ENCODE peak calls at places on chromosomes 4 and X, in eight cellular contexts. D is stomach, S is heart left ventricle, T is suprapubic skin, J is aorta, N is prostate gland, H is uterus, P is GM23248. U is an unnamed sample.

GRCh38 chrX:68284281-68284904 is 148.9 kb downstream of the OPHN1 start:
- DNase-seq in D (no peak), S (no peak), T (no peak), J (no peak), N (no peak), H (no peak), P (no peak), U (no peak)

GRCh38 chrX:110317079-110317819 is 636 bp downstream of the AMMECR1 start:
- DNase-seq in D (peak; percentile 27), S (peak; percentile 9), T (peak; percentile 72), J (peak; percentile 78), N (peak; percentile 5), H (peak; percentile 23), P (peak; percentile 43), U (no peak)

GRCh38 chr4:140968371-140968770 is 164.9 kb downstream of the RNF150 start:
- DNase-seq in D (no peak), S (no peak), T (no peak), J (no peak), N (no peak), H (no peak), P (peak; percentile 3), U (no peak)

GRCh38 chrX:29447867-29448266 is 767.5 kb upstream of the MAGEB2 start:
- DNase-seq in D (no peak), S (no peak), T (no peak), J (no peak), N (no peak), H (no peak), P (no peak), U (no peak)

GRCh38 chrX:18906286-18906685 is 77.6 kb downstream of the PHKA2 start:
- DNase-seq in D (no peak), S (no peak), T (no peak), J (peak; percentile 44), N (no peak), H (no peak), P (no peak), U (no peak)

GRCh38 chr4:40719008-40719623 is 30.6 kb upstream of the NSUN7 start:
- DNase-seq in D (no peak), S (no peak), T (no peak), J (no peak), N (peak; percentile 46), H (no peak), P (peak; percentile 63), U (no peak)

GRCh38 chr4:4413806-4414205 is 26.9 kb downstream of the NSG1 start:
- DNase-seq in D (no peak), S (no peak), T (no peak), J (peak; percentile 59), N (no peak), H (no peak), P (no peak), U (no peak)

GRCh38 chrX:130110379-130111219 is at the start of gene ELF4:
- DNase-seq in D (peak; percentile 66), S (peak; percentile 41), T (no peak), J (peak; percentile 80), N (no peak), H (peak; percentile 56), P (peak; percentile 84), U (peak; percentile 28)

GRCh38 chrX:11241720-11242119 is 51.5 kb upstream of the AMELX start:
- DNase-seq in D (no peak), S (no peak), T (no peak), J (no peak), N (no peak), H (no peak), P (no peak), U (no peak)

GRCh38 chr4:138209094-138209493 is 33.1 kb downstream of the SLC7A11 start:
- DNase-seq in D (no peak), S (no peak), T (no peak), J (no peak), N (no peak), H (no peak), P (no peak), U (no peak)

GRCh38 chrX:262391-262909 is 18.7 kb upstream of the PLCXD1 start:
- DNase-seq in D (peak; percentile 29), S (no peak), T (no peak), J (peak; percentile 48), N (no peak), H (no peak), P (no peak), U (no peak)

GRCh38 chr4:143375326-143376073 is 38.8 kb downstream of the GAB1 start:
- DNase-seq in D (no peak), S (no peak), T (no peak), J (no peak), N (no peak), H (no peak), P (peak; percentile 46), U (no peak)

GRCh38 chr4:146428298-146428697 is 93.4 kb downstream of the SLC10A7 start:
- DNase-seq in D (no peak), S (no peak), T (no peak), J (no peak), N (no peak), H (no peak), P (no peak), U (no peak)

GRCh38 chr4:119138046-119138445 is 2.4 kb downstream of the MYOZ2 start:
- DNase-seq in D (no peak), S (no peak), T (no peak), J (no peak), N (no peak), H (no peak), P (no peak), U (no peak)

DNA sequence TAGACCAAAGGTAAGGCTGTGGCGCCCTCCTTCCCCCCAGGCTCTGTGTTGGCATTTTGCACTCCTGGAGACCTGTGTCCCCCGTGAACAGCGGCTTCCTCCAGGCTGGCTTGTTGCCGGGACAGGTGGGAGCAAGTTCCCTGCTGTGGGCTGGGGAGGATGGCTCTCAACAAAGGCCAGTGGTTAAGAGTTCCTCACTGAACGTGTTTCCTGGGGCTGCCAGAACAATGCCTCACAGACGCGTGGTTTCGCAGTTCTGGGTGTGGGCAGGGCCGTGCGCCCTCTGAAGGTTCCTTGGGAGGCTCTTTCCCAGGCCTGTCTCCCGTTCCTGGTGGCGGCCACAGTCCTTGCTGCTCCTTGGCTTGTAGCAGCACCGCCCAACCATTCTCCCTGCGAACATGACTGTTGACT is 33.4 kb downstream of the NELFA start:
- DNase-seq in D (peak; percentile 59), S (no peak), T (peak; percentile 66), J (no peak), N (no peak), H (no peak), P (no peak), U (no peak)
- H3K36me3 ChIP-seq in D (peaks cover 95% of the 10 kb centered on the region), S (no peaks in the 10 kb centered on the region), T (peaks cover 77% of the 10 kb centered on the region), J (no peaks in the 10 kb centered on the region), N (no peaks in the 10 kb centered on the region), H (no peaks in the 10 kb centered on the region), P (no peaks in the 10 kb centered on the region), U (peaks cover 65% of the 10 kb centered on the region)

DNA sequence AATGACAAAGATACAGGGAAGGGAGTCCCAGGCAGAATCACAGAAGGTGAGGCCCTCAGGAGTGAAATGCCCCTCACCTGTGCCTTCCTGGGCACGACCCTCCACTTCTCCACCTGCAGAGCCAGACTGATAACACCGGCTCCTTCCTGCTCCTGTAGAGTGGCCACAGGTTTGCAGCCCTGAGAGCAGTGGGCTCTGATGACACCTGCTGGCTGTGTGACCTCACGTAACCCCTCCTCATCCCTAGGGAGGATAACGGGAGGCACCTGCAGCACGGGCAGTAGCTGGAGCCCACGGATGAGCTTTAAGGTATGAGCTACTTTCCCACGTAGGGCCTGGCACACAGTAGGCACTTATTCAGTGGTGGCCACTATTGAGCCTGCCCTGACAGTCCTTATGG is 25.5 kb upstream of the MAN2B2 start:
- DNase-seq in D (no peak), S (no peak), T (no peak), J (no peak), N (no peak), H (no peak), P (no peak), U (no peak)
- H3K36me3 ChIP-seq in D (no peaks in the 10 kb centered on the region), S (no peaks in the 10 kb centered on the region), T (no peaks in the 10 kb centered on the region), J (no peaks in the 10 kb centered on the region), N (no peaks in the 10 kb centered on the region), H (no peaks in the 10 kb centered on the region), P (no peaks in the 10 kb centered on the region), U (no peaks in the 10 kb centered on the region)

DNA sequence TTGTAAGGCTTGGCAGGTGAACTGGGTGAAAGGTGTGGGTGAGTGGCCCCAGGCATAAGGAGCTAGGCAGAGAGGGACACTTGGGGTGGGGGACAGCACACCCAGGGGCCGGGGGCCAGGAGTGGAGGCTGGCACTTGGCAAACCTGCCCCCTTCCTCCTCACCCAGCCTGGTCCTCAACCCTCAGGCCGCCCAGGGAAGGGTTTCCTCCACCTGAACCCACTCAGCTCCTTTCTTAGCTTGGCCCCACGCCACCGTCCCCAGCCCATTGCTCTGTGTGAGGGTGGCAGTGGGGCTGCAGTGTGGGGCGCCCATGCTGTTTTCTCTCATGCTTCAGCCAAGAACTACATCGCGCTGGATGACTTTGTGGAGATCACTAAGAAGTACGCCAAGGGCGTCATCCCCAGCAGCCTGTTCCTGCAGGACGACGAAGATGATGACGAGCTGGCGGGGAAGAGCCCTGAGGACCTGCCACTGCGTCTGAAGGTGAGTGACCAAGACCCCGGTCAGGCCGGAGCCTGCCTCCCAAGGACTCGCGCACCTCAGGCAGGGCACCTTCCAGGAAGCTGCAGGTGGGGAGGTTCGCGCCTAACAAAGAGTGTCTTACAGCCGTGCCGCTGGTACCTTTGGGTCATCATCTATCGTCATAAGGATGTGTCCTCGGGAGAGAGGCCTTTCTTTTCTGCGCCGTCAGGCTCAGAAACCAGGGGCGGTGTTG is 25.2 kb downstream of the WFS1 start:
- DNase-seq in D (no peak), S (no peak), T (no peak), J (no peak), N (no peak), H (no peak), P (no peak), U (no peak)
- H3K36me3 ChIP-seq in D (peaks cover 93% of the 10 kb centered on the region), S (no peaks in the 10 kb centered on the region), T (peaks cover 80% of the 10 kb centered on the region), J (no peaks in the 10 kb centered on the region), N (no peaks in the 10 kb centered on the region), H (no peaks in the 10 kb centered on the region), P (no peaks in the 10 kb centered on the region), U (peaks cover 8% of the 10 kb centered on the region)

GRCh38 chr4:1331591-1332353 is 15.2 kb upstream of the UVSSA start:
- DNase-seq in D (no peak), S (no peak), T (no peak), J (no peak), N (no peak), H (no peak), P (no peak), U (no peak)

GRCh38 chr4:1333256-1333655 is 13.8 kb upstream of the UVSSA start:
- DNase-seq in D (no peak), S (no peak), T (no peak), J (no peak), N (no peak), H (no peak), P (no peak), U (no peak)

GRCh38 chr4:1330761-1331590 is 16.0 kb upstream of the UVSSA start:
- DNase-seq in D (no peak), S (no peak), T (no peak), J (no peak), N (no peak), H (no peak), P (no peak), U (peak; percentile 68)

GRCh38 chr4:1334579-1334895 is 12.5 kb upstream of the UVSSA start:
- DNase-seq in D (no peak), S (no peak), T (no peak), J (no peak), N (no peak), H (no peak), P (no peak), U (no peak)

DNA sequence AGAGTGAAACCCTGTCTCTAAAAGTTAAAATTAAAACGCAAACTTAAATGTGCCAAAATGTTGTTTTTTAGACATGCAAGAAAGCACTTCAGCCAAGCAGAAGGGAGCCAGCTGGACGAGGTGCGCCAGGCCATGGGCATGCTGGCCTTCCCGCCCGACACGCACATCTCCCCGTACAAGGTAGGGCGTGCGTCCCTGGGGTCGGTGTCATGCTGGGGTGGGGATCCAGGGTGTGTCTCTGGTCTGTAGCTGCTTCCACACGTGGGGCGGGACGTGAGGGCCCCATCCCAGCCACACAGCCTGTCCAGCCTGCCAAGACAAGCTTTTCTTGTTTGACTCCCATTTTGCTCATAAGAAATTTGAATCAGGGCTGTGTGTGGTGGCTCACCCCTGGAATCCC is 14.3 kb upstream of the UVSSA start:
- DNase-seq in D (no peak), S (no peak), T (no peak), J (no peak), N (no peak), H (no peak), P (no peak), U (no peak)
- H3K36me3 ChIP-seq in D (peaks cover 91% of the 10 kb centered on the region), S (no peaks in the 10 kb centered on the region), T (peaks cover 61% of the 10 kb centered on the region), J (no peaks in the 10 kb centered on the region), N (no peaks in the 10 kb centered on the region), H (no peaks in the 10 kb centered on the region), P (peaks cover 21% of the 10 kb centered on the region), U (peaks cover 5% of the 10 kb centered on the region)

U was measured in naive thymus-derived CD4-positive, alpha-beta T cell.